ENCODE peak calls at places on chromosomes 16 and 17, in four cellular contexts. D is sigmoid colon, H is stomach, Z is transverse colon. O is an unnamed sample.

GRCh38 chr16:82653550-82654511 is 27.1 kb downstream of the CDH13 start:
- DNase-seq in H (no peak), Z (no peak), D (peak; percentile 56), O (no peak)

GRCh38 chr17:80695979-80696378 is 151.3 kb downstream of the RPTOR start:
- DNase-seq in Z (no peak), D (no peak), H (no peak), O (no peak)

GRCh38 chr16:87669672-87670071 is 67.4 kb downstream of the JPH3 start:
- DNase-seq in H (no peak), D (no peak), Z (no peak), O (no peak)

GRCh38 chr17:71427801-71428200 is 693.0 kb upstream of the SOX9 start:
- DNase-seq in D (no peak), H (no peak), Z (no peak), O (no peak)

GRCh38 chr16:2592786-2593185 is 55.0 kb downstream of the PDPK1 start:
- DNase-seq in D (peak; percentile 48), Z (no peak), H (no peak), O (no peak)

GRCh38 chr17:76969598-76970172 is 101.5 kb downstream of the MGAT5B start:
- DNase-seq in Z (no peak), H (no peak), D (no peak), O (no peak)

GRCh38 chr16:84115919-84116719 is 623 bp downstream of the MBTPS1 start:
- DNase-seq in Z (peak; percentile 62), D (no peak), H (peak; percentile 66), O (no peak)

GRCh38 chr16:85881436-85881835 is 17.5 kb upstream of the IRF8 start:
- DNase-seq in H (no peak), D (no peak), Z (no peak), O (no peak)

GRCh38 chr16:70156207-70156978 is 17.2 kb upstream of the CLEC18C start:
- DNase-seq in Z (no peak), D (no peak), H (no peak), O (no peak)

GRCh38 chr16:30011505-30012480 is 966 bp upstream of the DOC2A start:
- DNase-seq in D (no peak), Z (no peak), H (no peak), O (no peak)

GRCh38 chr16:20611975-20612471 is 35.9 kb upstream of the ACSM2B start:
- DNase-seq in H (peak; percentile 75), Z (no peak), D (peak; percentile 84), O (peak; percentile 69)

GRCh38 chr16:70778901-70779309 is 22.1 kb downstream of the VAC14 start:
- DNase-seq in H (no peak), Z (peak; percentile 38), D (peak; percentile 85), O (peak; percentile 92)

GRCh38 chr16:19223235-19223847 is 55.3 kb downstream of the SYT17 start:
- DNase-seq in Z (peak; percentile 78), D (no peak), H (peak; percentile 81), O (no peak)

GRCh38 chr17:81685108-81685507 is 1.3 kb downstream of the HGS start:
- DNase-seq in H (no peak), D (no peak), Z (no peak), O (no peak)

GRCh38 chr16:51834131-51834530 is 683.1 kb upstream of the SALL1 start:
- DNase-seq in D (no peak), H (no peak), Z (no peak), O (no peak)

GRCh38 chr17:7204828-7205461 is 14.7 kb downstream of the DLG4 start:
- DNase-seq in H (peak; percentile 80), D (peak; percentile 94), Z (peak; percentile 87), O (peak; percentile 95)

GRCh38 chr17:41710472-41711090 is 1.6 kb upstream of the GAST start:
- DNase-seq in H (no peak), Z (no peak), D (no peak), O (no peak)

GRCh38 chr16:81649561-81649960 is 129.5 kb upstream of the PLCG2 start:
- DNase-seq in Z (no peak), H (no peak), D (no peak), O (no peak)

GRCh38 chr16:89842471-89843408 is 14.5 kb downstream of the SPIRE2 start:
- DNase-seq in D (no peak), H (no peak), Z (no peak), O (no peak)

GRCh38 chr17:42202696-42203095 is 8.4 kb upstream of the GHDC start:
- DNase-seq in D (no peak), H (no peak), Z (no peak), O (no peak)

GRCh38 chr17:73566905-73567782 is 77.1 kb downstream of the SDK2 start:
- DNase-seq in D (no peak), Z (no peak), H (no peak), O (no peak)

GRCh38 chr17:16222406-16222805 is 5.4 kb downstream of the PIGL start:
- DNase-seq in D (no peak), Z (no peak), H (no peak), O (no peak)

GRCh38 chr16:4086153-4086552 is 30.1 kb downstream of the ADCY9 start:
- DNase-seq in H (no peak), Z (peak; percentile 4), D (no peak), O (no peak)

GRCh38 chr16:75938818-75939217 is 212.5 kb upstream of the CPHXL start:
- DNase-seq in D (no peak), H (no peak), Z (no peak), O (no peak)

GRCh38 chr16:82368041-82368440 is 198.0 kb upstream of the MPHOSPH6 start:
- DNase-seq in H (peak; percentile 66), Z (no peak), D (no peak), O (no peak)

GRCh38 chr16:1159973-1160772 is 7.3 kb downstream of the CACNA1H start:
- DNase-seq in D (peak; percentile 94), Z (peak; percentile 26), H (no peak), O (peak; percentile 87)
- TF ChIP-seq EP300 in D (peak; percentile 83), Z (peak; percentile 44), H (no peak), O (no peak)

DNA sequence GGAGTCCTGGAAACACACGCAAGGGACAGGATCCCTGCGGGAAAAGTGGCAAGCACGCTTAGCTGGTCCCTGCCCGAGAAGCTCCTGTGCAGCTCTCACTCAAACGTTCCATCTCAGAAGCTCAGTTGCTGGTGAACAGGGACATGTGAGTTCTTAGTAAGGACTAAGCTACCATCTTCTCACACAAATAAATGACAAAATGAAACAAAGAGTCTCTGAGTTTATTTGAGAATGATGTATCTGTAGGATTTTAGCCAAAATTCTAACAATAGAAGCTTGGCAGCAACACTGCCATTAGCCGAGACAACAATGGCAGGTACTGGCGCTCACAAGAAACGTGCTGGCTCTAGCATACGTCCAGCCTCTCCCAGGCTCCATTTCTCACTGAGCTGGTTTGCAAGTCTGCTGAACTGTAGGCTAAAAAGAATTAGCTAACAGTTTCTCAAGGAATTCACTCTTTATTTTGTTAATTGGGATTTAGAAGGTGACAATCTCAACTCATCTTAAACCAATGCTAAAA is 90.2 kb downstream of the VPS53 start:
- DNase-seq in Z (no peak), H (no peak), D (no peak), O (no peak)
- TF ChIP-seq EP300 in Z (no peak), H (no peak), D (no peak), O (no peak)

GRCh38 chr17:60392042-60392844 is at the start of gene USP32:
- DNase-seq in H (peak; percentile 98), D (peak; percentile 99), Z (peak; percentile 99), O (peak; percentile 99)
- TF ChIP-seq EP300 in H (peak; percentile 66), D (peak; percentile 91), Z (peak; percentile 91), O (peak; percentile 88)

DNA sequence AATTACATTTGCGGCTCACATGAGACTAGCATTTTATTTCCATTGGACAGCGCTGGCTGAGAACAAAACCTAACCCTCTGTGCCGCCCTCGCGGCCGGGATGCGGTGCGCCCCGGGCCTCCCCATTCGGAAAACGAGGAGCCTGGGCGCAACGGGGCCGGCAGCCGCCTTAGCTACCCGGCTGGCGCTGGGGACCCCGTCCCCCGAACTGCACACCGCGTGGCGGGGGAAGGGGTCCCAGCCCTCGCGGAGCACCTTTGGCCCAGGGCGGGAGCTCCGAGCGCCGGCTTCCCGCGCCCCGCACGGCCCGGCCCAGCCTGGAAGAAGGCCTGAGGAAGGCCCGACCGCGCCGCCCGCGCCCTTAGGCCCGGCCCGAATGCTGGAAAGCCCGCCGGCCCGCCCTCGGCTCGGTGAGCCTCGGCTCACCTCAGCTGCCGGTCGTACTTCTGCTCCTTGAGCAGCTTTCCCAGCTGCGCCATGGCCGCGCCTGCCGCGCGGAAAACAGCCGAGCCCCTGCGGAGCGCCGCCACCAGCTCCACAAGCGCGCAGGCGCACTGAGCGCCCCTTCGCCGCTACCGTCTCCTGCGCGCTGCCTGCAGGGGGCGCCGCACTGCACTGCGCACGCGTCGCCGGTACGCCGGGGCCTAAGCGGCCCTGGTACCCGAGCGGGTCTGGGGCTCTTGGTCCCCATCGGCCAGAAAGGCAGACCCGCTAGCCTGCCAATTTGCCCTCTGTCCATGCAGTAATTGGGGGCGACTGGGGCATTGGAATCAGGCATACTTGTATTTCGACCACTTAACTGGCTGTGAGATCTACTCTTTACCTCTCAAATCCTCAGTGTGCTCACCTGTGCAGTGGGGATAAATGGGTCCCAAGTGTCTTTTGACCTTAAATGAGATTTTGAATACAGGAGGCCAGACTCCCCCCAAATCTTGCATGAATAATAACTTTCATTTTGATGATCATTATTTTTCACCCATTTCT is at the start of gene NAE1:
- DNase-seq in Z (peak; percentile 90), H (peak; percentile 89), D (peak; percentile 89), O (peak; percentile 82)
- TF ChIP-seq EP300 in Z (no peak), H (no peak), D (no peak), O (no peak)

GRCh38 chr17:78697122-78697845 is 84.8 kb downstream of the CYTH1 start:
- DNase-seq in Z (no peak), H (no peak), D (no peak), O (no peak)

GRCh38 chr17:78696016-78696992 is 85.8 kb downstream of the CYTH1 start:
- DNase-seq in H (no peak), D (no peak), Z (no peak), O (no peak)

GRCh38 chr17:78693346-78694083 is 88.6 kb downstream of the CYTH1 start:
- DNase-seq in Z (no peak), H (no peak), D (no peak), O (no peak)

GRCh38 chr17:78692460-78693010 is 89.5 kb downstream of the CYTH1 start:
- DNase-seq in H (no peak), D (no peak), Z (no peak), O (no peak)

DNA sequence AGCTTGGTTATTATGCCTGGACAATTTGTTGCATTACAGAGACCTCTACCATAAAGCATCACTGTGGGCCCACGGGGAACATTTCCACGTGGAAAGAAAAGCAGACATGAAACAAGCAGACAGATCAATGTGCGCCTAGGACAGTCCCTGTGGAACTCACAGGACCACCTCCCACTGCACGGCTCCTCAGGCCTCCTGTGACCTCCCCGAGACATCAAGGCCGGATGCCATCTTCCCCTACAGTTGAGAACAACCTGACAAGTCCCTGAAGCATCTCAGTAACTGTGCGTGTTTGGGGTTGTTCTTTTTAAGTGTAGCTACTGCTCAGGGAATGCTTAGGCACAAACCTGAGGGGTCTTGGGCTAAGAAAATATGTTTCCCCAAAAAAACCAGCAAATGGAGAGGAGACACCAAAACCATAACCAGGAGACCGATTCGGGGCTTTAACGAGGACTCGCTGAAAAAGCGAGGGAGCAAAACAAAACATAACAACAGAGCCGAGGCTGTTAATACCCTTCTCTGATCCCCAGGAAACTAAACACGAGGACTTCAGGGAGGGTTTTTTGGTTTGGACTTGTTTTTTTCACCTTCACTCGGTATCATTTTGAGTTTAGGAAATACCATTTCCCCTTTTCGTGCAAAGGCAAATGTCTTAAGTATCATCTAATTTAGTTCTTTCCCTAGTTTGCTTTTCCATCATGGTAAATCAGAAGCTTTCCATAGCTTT is 87.1 kb downstream of the CYTH1 start:
- DNase-seq in H (no peak), Z (no peak), D (no peak), O (no peak)
- TF ChIP-seq EP300 in H (no peak), Z (no peak), D (no peak), O (no peak)

GRCh38 chr17:66459811-66460270 is 157.4 kb downstream of the PRKCA start:
- DNase-seq in H (peak; percentile 48), Z (peak; percentile 44), D (peak; percentile 92), O (peak; percentile 58)
- TF ChIP-seq EP300 in H (no peak), Z (no peak), D (peak; percentile 31), O (no peak)

GRCh38 chr17:63774141-63774981 is at the start of gene DDX42:
- DNase-seq in H (peak; percentile 91), Z (peak; percentile 94), D (peak; percentile 80), O (peak; percentile 94)
- TF ChIP-seq EP300 in H (no peak), Z (no peak), D (peak; percentile 44), O (no peak)